ENCODE peak calls at places on chromosome 17, in nine cellular contexts. One of them, this sample, is unnamed.

GRCh38 chr17:50893183-50893993 is 27.2 kb upstream of the TOB1 start:
- DNase-seq in A172: peak; percentile 84
- DNase-seq in activated CD8-positive, alpha-beta memory T cell treated with anti-CD3 and anti-CD28 coated beads for 4 hours: no peak
- DNase-seq in HT1080: peak; percentile 64
- DNase-seq in SK-N-DZ: peak; percentile 73
- DNase-seq in T47D: no peak
- DNase-seq in AG08396: no peak
- DNase-seq in naive B cell: no peak
- DNase-seq in stimulated activated CD4-positive, alpha-beta T cell treated with anti-CD3 and anti-CD28 coated beads, Interleukin-1b, Interleukin-23, amount 100 ng/mL, for 24 hours: no peak
- DNase-seq in this sample: peak; percentile 51

GRCh38 chr17:76997981-76998531 is 129.9 kb downstream of the MGAT5B start:
- DNase-seq in A172: peak; percentile 57
- DNase-seq in activated CD8-positive, alpha-beta memory T cell treated with anti-CD3 and anti-CD28 coated beads for 4 hours: peak; percentile 8
- DNase-seq in HT1080: peak; percentile 7
- DNase-seq in SK-N-DZ: no peak
- DNase-seq in T47D: no peak
- DNase-seq in AG08396: no peak
- DNase-seq in naive B cell: peak; percentile 83
- DNase-seq in stimulated activated CD4-positive, alpha-beta T cell treated with anti-CD3 and anti-CD28 coated beads, Interleukin-1b, Interleukin-23, amount 100 ng/mL, for 24 hours: no peak
- DNase-seq in this sample: peak; percentile 51

GRCh38 chr17:17346428-17347233 is 43.5 kb downstream of the NT5M start:
- DNase-seq in A172: no peak
- DNase-seq in activated CD8-positive, alpha-beta memory T cell treated with anti-CD3 and anti-CD28 coated beads for 4 hours: no peak
- DNase-seq in HT1080: no peak
- DNase-seq in SK-N-DZ: no peak
- DNase-seq in T47D: no peak
- DNase-seq in AG08396: no peak
- DNase-seq in naive B cell: no peak
- DNase-seq in stimulated activated CD4-positive, alpha-beta T cell treated with anti-CD3 and anti-CD28 coated beads, Interleukin-1b, Interleukin-23, amount 100 ng/mL, for 24 hours: no peak
- DNase-seq in this sample: peak; percentile 72

GRCh38 chr17:10875984-10876555 is 38.2 kb upstream of the PIRT start:
- DNase-seq in A172: peak; percentile 37
- DNase-seq in activated CD8-positive, alpha-beta memory T cell treated with anti-CD3 and anti-CD28 coated beads for 4 hours: no peak
- DNase-seq in HT1080: no peak
- DNase-seq in SK-N-DZ: peak; percentile 50
- DNase-seq in T47D: peak; percentile 9
- DNase-seq in AG08396: peak; percentile 36
- DNase-seq in naive B cell: peak; percentile 7
- DNase-seq in stimulated activated CD4-positive, alpha-beta T cell treated with anti-CD3 and anti-CD28 coated beads, Interleukin-1b, Interleukin-23, amount 100 ng/mL, for 24 hours: no peak
- DNase-seq in this sample: no peak

GRCh38 chr17:21214777-21215541 is 998 bp upstream of the TMEM11 start:
- DNase-seq in A172: no peak
- DNase-seq in activated CD8-positive, alpha-beta memory T cell treated with anti-CD3 and anti-CD28 coated beads for 4 hours: no peak
- DNase-seq in HT1080: no peak
- DNase-seq in SK-N-DZ: no peak
- DNase-seq in T47D: peak; percentile 10
- DNase-seq in AG08396: peak; percentile 42
- DNase-seq in naive B cell: no peak
- DNase-seq in stimulated activated CD4-positive, alpha-beta T cell treated with anti-CD3 and anti-CD28 coated beads, Interleukin-1b, Interleukin-23, amount 100 ng/mL, for 24 hours: peak; percentile 2
- DNase-seq in this sample: no peak

GRCh38 chr17:59149841-59150511 is 5.0 kb downstream of the SKA2 start:
- DNase-seq in A172: peak; percentile 42
- DNase-seq in activated CD8-positive, alpha-beta memory T cell treated with anti-CD3 and anti-CD28 coated beads for 4 hours: no peak
- DNase-seq in HT1080: peak; percentile 12
- DNase-seq in SK-N-DZ: no peak
- DNase-seq in T47D: no peak
- DNase-seq in AG08396: no peak
- DNase-seq in naive B cell: no peak
- DNase-seq in stimulated activated CD4-positive, alpha-beta T cell treated with anti-CD3 and anti-CD28 coated beads, Interleukin-1b, Interleukin-23, amount 100 ng/mL, for 24 hours: no peak
- DNase-seq in this sample: no peak

GRCh38 chr17:9343513-9343912 is 232.1 kb downstream of the STX8 start:
- DNase-seq in A172: no peak
- DNase-seq in activated CD8-positive, alpha-beta memory T cell treated with anti-CD3 and anti-CD28 coated beads for 4 hours: no peak
- DNase-seq in HT1080: no peak
- DNase-seq in SK-N-DZ: peak; percentile 27
- DNase-seq in T47D: no peak
- DNase-seq in AG08396: no peak
- DNase-seq in naive B cell: no peak
- DNase-seq in stimulated activated CD4-positive, alpha-beta T cell treated with anti-CD3 and anti-CD28 coated beads, Interleukin-1b, Interleukin-23, amount 100 ng/mL, for 24 hours: no peak
- DNase-seq in this sample: no peak

GRCh38 chr17:38554430-38555350 is 51.1 kb downstream of the SRCIN1 start:
- DNase-seq in A172: peak; percentile 31
- DNase-seq in activated CD8-positive, alpha-beta memory T cell treated with anti-CD3 and anti-CD28 coated beads for 4 hours: no peak
- DNase-seq in HT1080: peak; percentile 68
- DNase-seq in SK-N-DZ: no peak
- DNase-seq in T47D: no peak
- DNase-seq in AG08396: no peak
- DNase-seq in naive B cell: no peak
- DNase-seq in stimulated activated CD4-positive, alpha-beta T cell treated with anti-CD3 and anti-CD28 coated beads, Interleukin-1b, Interleukin-23, amount 100 ng/mL, for 24 hours: no peak
- DNase-seq in this sample: no peak

GRCh38 chr17:12729086-12729485 is 60.2 kb upstream of the ARHGAP44 start:
- DNase-seq in A172: no peak
- DNase-seq in activated CD8-positive, alpha-beta memory T cell treated with anti-CD3 and anti-CD28 coated beads for 4 hours: no peak
- DNase-seq in HT1080: no peak
- DNase-seq in SK-N-DZ: no peak
- DNase-seq in T47D: no peak
- DNase-seq in AG08396: no peak
- DNase-seq in naive B cell: no peak
- DNase-seq in stimulated activated CD4-positive, alpha-beta T cell treated with anti-CD3 and anti-CD28 coated beads, Interleukin-1b, Interleukin-23, amount 100 ng/mL, for 24 hours: no peak
- DNase-seq in this sample: no peak

GRCh38 chr17:29972277-29972676 is 30.8 kb downstream of the EFCAB5 start:
- DNase-seq in A172: no peak
- DNase-seq in activated CD8-positive, alpha-beta memory T cell treated with anti-CD3 and anti-CD28 coated beads for 4 hours: no peak
- DNase-seq in HT1080: no peak
- DNase-seq in SK-N-DZ: no peak
- DNase-seq in T47D: no peak
- DNase-seq in AG08396: no peak
- DNase-seq in naive B cell: no peak
- DNase-seq in stimulated activated CD4-positive, alpha-beta T cell treated with anti-CD3 and anti-CD28 coated beads, Interleukin-1b, Interleukin-23, amount 100 ng/mL, for 24 hours: no peak
- DNase-seq in this sample: no peak

GRCh38 chr17:28315846-28316705 is 2.9 kb upstream of the TMEM97 start:
- DNase-seq in A172: no peak
- DNase-seq in activated CD8-positive, alpha-beta memory T cell treated with anti-CD3 and anti-CD28 coated beads for 4 hours: no peak
- DNase-seq in HT1080: no peak
- DNase-seq in SK-N-DZ: no peak
- DNase-seq in T47D: no peak
- DNase-seq in AG08396: no peak
- DNase-seq in naive B cell: no peak
- DNase-seq in stimulated activated CD4-positive, alpha-beta T cell treated with anti-CD3 and anti-CD28 coated beads, Interleukin-1b, Interleukin-23, amount 100 ng/mL, for 24 hours: no peak
- DNase-seq in this sample: no peak

GRCh38 chr17:82518826-82519810 is at the start of gene FOXK2:
- DNase-seq in A172: peak; percentile 84
- DNase-seq in activated CD8-positive, alpha-beta memory T cell treated with anti-CD3 and anti-CD28 coated beads for 4 hours: peak; percentile 84
- DNase-seq in HT1080: peak; percentile 90
- DNase-seq in SK-N-DZ: peak; percentile 96
- DNase-seq in T47D: peak; percentile 99
- DNase-seq in AG08396: peak; percentile 100
- DNase-seq in naive B cell: peak; percentile 97
- DNase-seq in stimulated activated CD4-positive, alpha-beta T cell treated with anti-CD3 and anti-CD28 coated beads, Interleukin-1b, Interleukin-23, amount 100 ng/mL, for 24 hours: peak; percentile 77
- DNase-seq in this sample: peak; percentile 96

GRCh38 chr17:38620551-38621277 is 15.0 kb upstream of the SRCIN1 start:
- DNase-seq in A172: no peak
- DNase-seq in activated CD8-positive, alpha-beta memory T cell treated with anti-CD3 and anti-CD28 coated beads for 4 hours: no peak
- DNase-seq in HT1080: no peak
- DNase-seq in SK-N-DZ: no peak
- DNase-seq in T47D: no peak
- DNase-seq in AG08396: peak; percentile 3
- DNase-seq in naive B cell: no peak
- DNase-seq in stimulated activated CD4-positive, alpha-beta T cell treated with anti-CD3 and anti-CD28 coated beads, Interleukin-1b, Interleukin-23, amount 100 ng/mL, for 24 hours: no peak
- DNase-seq in this sample: no peak

GRCh38 chr17:40615989-40616476 is 31.6 kb downstream of the SMARCE1 start:
- DNase-seq in A172: no peak
- DNase-seq in activated CD8-positive, alpha-beta memory T cell treated with anti-CD3 and anti-CD28 coated beads for 4 hours: no peak
- DNase-seq in HT1080: no peak
- DNase-seq in SK-N-DZ: no peak
- DNase-seq in T47D: no peak
- DNase-seq in AG08396: no peak
- DNase-seq in naive B cell: no peak
- DNase-seq in stimulated activated CD4-positive, alpha-beta T cell treated with anti-CD3 and anti-CD28 coated beads, Interleukin-1b, Interleukin-23, amount 100 ng/mL, for 24 hours: no peak
- DNase-seq in this sample: no peak

GRCh38 chr17:1647802-1648581 is 1.7 kb downstream of the RILP start:
- DNase-seq in A172: no peak
- DNase-seq in activated CD8-positive, alpha-beta memory T cell treated with anti-CD3 and anti-CD28 coated beads for 4 hours: no peak
- DNase-seq in HT1080: no peak
- DNase-seq in SK-N-DZ: no peak
- DNase-seq in T47D: no peak
- DNase-seq in AG08396: no peak
- DNase-seq in naive B cell: no peak
- DNase-seq in stimulated activated CD4-positive, alpha-beta T cell treated with anti-CD3 and anti-CD28 coated beads, Interleukin-1b, Interleukin-23, amount 100 ng/mL, for 24 hours: no peak
- DNase-seq in this sample: no peak

GRCh38 chr17:43875476-43876147 is 28.6 kb downstream of the CD300LG start:
- DNase-seq in A172: no peak
- DNase-seq in activated CD8-positive, alpha-beta memory T cell treated with anti-CD3 and anti-CD28 coated beads for 4 hours: no peak
- DNase-seq in HT1080: peak; percentile 55
- DNase-seq in SK-N-DZ: no peak
- DNase-seq in T47D: no peak
- DNase-seq in AG08396: no peak
- DNase-seq in naive B cell: no peak
- DNase-seq in stimulated activated CD4-positive, alpha-beta T cell treated with anti-CD3 and anti-CD28 coated beads, Interleukin-1b, Interleukin-23, amount 100 ng/mL, for 24 hours: no peak
- DNase-seq in this sample: no peak

GRCh38 chr17:78788451-78788850 is 6.4 kb upstream of the CYTH1 start:
- DNase-seq in A172: no peak
- DNase-seq in activated CD8-positive, alpha-beta memory T cell treated with anti-CD3 and anti-CD28 coated beads for 4 hours: no peak
- DNase-seq in HT1080: no peak
- DNase-seq in SK-N-DZ: no peak
- DNase-seq in T47D: no peak
- DNase-seq in AG08396: no peak
- DNase-seq in naive B cell: no peak
- DNase-seq in stimulated activated CD4-positive, alpha-beta T cell treated with anti-CD3 and anti-CD28 coated beads, Interleukin-1b, Interleukin-23, amount 100 ng/mL, for 24 hours: no peak
- DNase-seq in this sample: no peak

GRCh38 chr17:13541032-13541480 is 60.7 kb downstream of the HS3ST3A1 start:
- DNase-seq in A172: peak; percentile 99
- DNase-seq in activated CD8-positive, alpha-beta memory T cell treated with anti-CD3 and anti-CD28 coated beads for 4 hours: no peak
- DNase-seq in HT1080: peak; percentile 93
- DNase-seq in SK-N-DZ: no peak
- DNase-seq in T47D: no peak
- DNase-seq in AG08396: peak; percentile 54
- DNase-seq in naive B cell: no peak
- DNase-seq in stimulated activated CD4-positive, alpha-beta T cell treated with anti-CD3 and anti-CD28 coated beads, Interleukin-1b, Interleukin-23, amount 100 ng/mL, for 24 hours: no peak
- DNase-seq in this sample: no peak

GRCh38 chr17:27458524-27458908 is 2.3 kb downstream of the KSR1 start:
- DNase-seq in A172: no peak
- DNase-seq in activated CD8-positive, alpha-beta memory T cell treated with anti-CD3 and anti-CD28 coated beads for 4 hours: no peak
- DNase-seq in HT1080: no peak
- DNase-seq in SK-N-DZ: no peak
- DNase-seq in T47D: no peak
- DNase-seq in AG08396: no peak
- DNase-seq in naive B cell: no peak
- DNase-seq in stimulated activated CD4-positive, alpha-beta T cell treated with anti-CD3 and anti-CD28 coated beads, Interleukin-1b, Interleukin-23, amount 100 ng/mL, for 24 hours: no peak
- DNase-seq in this sample: no peak

GRCh38 chr17:2101448-2102257 is 46.8 kb downstream of the HIC1 start:
- DNase-seq in A172: no peak
- DNase-seq in activated CD8-positive, alpha-beta memory T cell treated with anti-CD3 and anti-CD28 coated beads for 4 hours: no peak
- DNase-seq in HT1080: peak; percentile 51
- DNase-seq in SK-N-DZ: no peak
- DNase-seq in T47D: peak; percentile 41
- DNase-seq in AG08396: no peak
- DNase-seq in naive B cell: peak; percentile 17
- DNase-seq in stimulated activated CD4-positive, alpha-beta T cell treated with anti-CD3 and anti-CD28 coated beads, Interleukin-1b, Interleukin-23, amount 100 ng/mL, for 24 hours: no peak
- DNase-seq in this sample: peak; percentile 88

GRCh38 chr17:80084773-80085172 is 16.6 kb upstream of the GAA start:
- DNase-seq in A172: no peak
- DNase-seq in activated CD8-positive, alpha-beta memory T cell treated with anti-CD3 and anti-CD28 coated beads for 4 hours: no peak
- DNase-seq in HT1080: no peak
- DNase-seq in SK-N-DZ: no peak
- DNase-seq in T47D: no peak
- DNase-seq in AG08396: no peak
- DNase-seq in naive B cell: no peak
- DNase-seq in stimulated activated CD4-positive, alpha-beta T cell treated with anti-CD3 and anti-CD28 coated beads, Interleukin-1b, Interleukin-23, amount 100 ng/mL, for 24 hours: no peak
- DNase-seq in this sample: no peak

GRCh38 chr17:17527534-17527933 is 31.3 kb upstream of the RASD1 start:
- DNase-seq in A172: no peak
- DNase-seq in activated CD8-positive, alpha-beta memory T cell treated with anti-CD3 and anti-CD28 coated beads for 4 hours: no peak
- DNase-seq in HT1080: no peak
- DNase-seq in SK-N-DZ: no peak
- DNase-seq in T47D: no peak
- DNase-seq in AG08396: no peak
- DNase-seq in naive B cell: no peak
- DNase-seq in stimulated activated CD4-positive, alpha-beta T cell treated with anti-CD3 and anti-CD28 coated beads, Interleukin-1b, Interleukin-23, amount 100 ng/mL, for 24 hours: no peak
- DNase-seq in this sample: no peak

GRCh38 chr17:7380855-7381683 is at the start of gene TNK1:
- DNase-seq in A172: no peak
- DNase-seq in activated CD8-positive, alpha-beta memory T cell treated with anti-CD3 and anti-CD28 coated beads for 4 hours: no peak
- DNase-seq in HT1080: no peak
- DNase-seq in SK-N-DZ: no peak
- DNase-seq in T47D: peak; percentile 79
- DNase-seq in AG08396: peak; percentile 48
- DNase-seq in naive B cell: no peak
- DNase-seq in stimulated activated CD4-positive, alpha-beta T cell treated with anti-CD3 and anti-CD28 coated beads, Interleukin-1b, Interleukin-23, amount 100 ng/mL, for 24 hours: no peak
- DNase-seq in this sample: no peak

GRCh38 chr17:65366102-65366844 is 195.2 kb downstream of the AXIN2 start:
- DNase-seq in A172: no peak
- DNase-seq in activated CD8-positive, alpha-beta memory T cell treated with anti-CD3 and anti-CD28 coated beads for 4 hours: peak; percentile 44
- DNase-seq in HT1080: no peak
- DNase-seq in SK-N-DZ: no peak
- DNase-seq in T47D: no peak
- DNase-seq in AG08396: no peak
- DNase-seq in naive B cell: no peak
- DNase-seq in stimulated activated CD4-positive, alpha-beta T cell treated with anti-CD3 and anti-CD28 coated beads, Interleukin-1b, Interleukin-23, amount 100 ng/mL, for 24 hours: peak; percentile 42
- DNase-seq in this sample: no peak

GRCh38 chr17:35947156-35947585 is 3.7 kb upstream of the LYZL6 start:
- DNase-seq in A172: peak; percentile 72
- DNase-seq in activated CD8-positive, alpha-beta memory T cell treated with anti-CD3 and anti-CD28 coated beads for 4 hours: no peak
- DNase-seq in HT1080: peak; percentile 62
- DNase-seq in SK-N-DZ: peak; percentile 54
- DNase-seq in T47D: peak; percentile 18
- DNase-seq in AG08396: peak; percentile 30
- DNase-seq in naive B cell: peak; percentile 49
- DNase-seq in stimulated activated CD4-positive, alpha-beta T cell treated with anti-CD3 and anti-CD28 coated beads, Interleukin-1b, Interleukin-23, amount 100 ng/mL, for 24 hours: no peak
- DNase-seq in this sample: no peak

GRCh38 chr17:83149761-83150251 is 70.4 kb downstream of the METRNL start:
- DNase-seq in A172: peak; percentile 29
- DNase-seq in activated CD8-positive, alpha-beta memory T cell treated with anti-CD3 and anti-CD28 coated beads for 4 hours: no peak
- DNase-seq in HT1080: no peak
- DNase-seq in SK-N-DZ: no peak
- DNase-seq in T47D: no peak
- DNase-seq in AG08396: no peak
- DNase-seq in naive B cell: no peak
- DNase-seq in stimulated activated CD4-positive, alpha-beta T cell treated with anti-CD3 and anti-CD28 coated beads, Interleukin-1b, Interleukin-23, amount 100 ng/mL, for 24 hours: no peak
- DNase-seq in this sample: no peak

GRCh38 chr17:6712058-6712853 is 913 bp downstream of the SLC13A5 start:
- DNase-seq in A172: no peak
- DNase-seq in activated CD8-positive, alpha-beta memory T cell treated with anti-CD3 and anti-CD28 coated beads for 4 hours: no peak
- DNase-seq in HT1080: peak; percentile 8
- DNase-seq in SK-N-DZ: no peak
- DNase-seq in T47D: peak; percentile 69
- DNase-seq in AG08396: no peak
- DNase-seq in naive B cell: no peak
- DNase-seq in stimulated activated CD4-positive, alpha-beta T cell treated with anti-CD3 and anti-CD28 coated beads, Interleukin-1b, Interleukin-23, amount 100 ng/mL, for 24 hours: no peak
- DNase-seq in this sample: peak; percentile 69

GRCh38 chr17:56762988-56763387 is 70.7 kb downstream of the C17orf67 start:
- DNase-seq in A172: no peak
- DNase-seq in activated CD8-positive, alpha-beta memory T cell treated with anti-CD3 and anti-CD28 coated beads for 4 hours: no peak
- DNase-seq in HT1080: peak; percentile 36
- DNase-seq in SK-N-DZ: no peak
- DNase-seq in T47D: no peak
- DNase-seq in AG08396: no peak
- DNase-seq in naive B cell: no peak
- DNase-seq in stimulated activated CD4-positive, alpha-beta T cell treated with anti-CD3 and anti-CD28 coated beads, Interleukin-1b, Interleukin-23, amount 100 ng/mL, for 24 hours: no peak
- DNase-seq in this sample: no peak

GRCh38 chr17:65389956-65390355 is 171.5 kb downstream of the AXIN2 start:
- DNase-seq in A172: peak; percentile 91
- DNase-seq in activated CD8-positive, alpha-beta memory T cell treated with anti-CD3 and anti-CD28 coated beads for 4 hours: no peak
- DNase-seq in HT1080: peak; percentile 79
- DNase-seq in SK-N-DZ: no peak
- DNase-seq in T47D: no peak
- DNase-seq in AG08396: peak; percentile 86
- DNase-seq in naive B cell: no peak
- DNase-seq in stimulated activated CD4-positive, alpha-beta T cell treated with anti-CD3 and anti-CD28 coated beads, Interleukin-1b, Interleukin-23, amount 100 ng/mL, for 24 hours: no peak
- DNase-seq in this sample: no peak

This sample was measured in mesenteric fat pad.